ENCODE peak calls at places on chromosomes 1 and 21, in eight cellular contexts. One of them, this sample, is unnamed.

GRCh38 chr1:57131701-57132394 is 166.0 kb upstream of the C8B start:
- DNase-seq in NB4: no peak
- DNase-seq in A549: no peak
- DNase-seq in WERI-Rb-1: no peak
- DNase-seq in OCI-LY7: no peak
- DNase-seq in GM06990: no peak
- DNase-seq in fibroblast of lung: peak; percentile 80
- DNase-seq in cardiac fibroblast: peak; percentile 64
- DNase-seq in this sample: no peak

GRCh38 chr1:151935154-151935553 is 25.8 kb upstream of the THEM4 start:
- DNase-seq in OCI-LY7: no peak
- DNase-seq in cardiac fibroblast: peak; percentile 46
- DNase-seq in fibroblast of lung: peak; percentile 59
- DNase-seq in WERI-Rb-1: no peak
- DNase-seq in NB4: no peak
- DNase-seq in A549: no peak
- DNase-seq in GM06990: no peak
- DNase-seq in this sample: no peak

GRCh38 chr1:240169188-240169587 is 77.5 kb downstream of the FMN2 start:
- DNase-seq in A549: peak; percentile 28
- DNase-seq in NB4: peak; percentile 18
- DNase-seq in fibroblast of lung: peak; percentile 31
- DNase-seq in OCI-LY7: peak; percentile 8
- DNase-seq in GM06990: no peak
- DNase-seq in WERI-Rb-1: no peak
- DNase-seq in cardiac fibroblast: no peak
- DNase-seq in this sample: no peak

GRCh38 chr1:32885691-32886011 is 640 bp upstream of the HPCA start:
- DNase-seq in fibroblast of lung: no peak
- DNase-seq in cardiac fibroblast: no peak
- DNase-seq in GM06990: no peak
- DNase-seq in OCI-LY7: no peak
- DNase-seq in NB4: no peak
- DNase-seq in A549: no peak
- DNase-seq in WERI-Rb-1: peak; percentile 65
- DNase-seq in this sample: no peak

GRCh38 chr1:152167835-152168534 is 9.0 kb upstream of the RPTN start:
- DNase-seq in cardiac fibroblast: peak; percentile 69
- DNase-seq in GM06990: no peak
- DNase-seq in OCI-LY7: no peak
- DNase-seq in A549: no peak
- DNase-seq in fibroblast of lung: peak; percentile 97
- DNase-seq in WERI-Rb-1: no peak
- DNase-seq in NB4: peak; percentile 65
- DNase-seq in this sample: no peak

GRCh38 chr1:93324486-93325464 is 20.9 kb upstream of the DR1 start:
- DNase-seq in OCI-LY7: no peak
- DNase-seq in cardiac fibroblast: peak; percentile 57
- DNase-seq in A549: peak; percentile 50
- DNase-seq in fibroblast of lung: peak; percentile 89
- DNase-seq in NB4: no peak
- DNase-seq in GM06990: no peak
- DNase-seq in WERI-Rb-1: no peak
- DNase-seq in this sample: no peak

GRCh38 chr1:55869050-55869449 is 653.9 kb upstream of the USP24 start:
- DNase-seq in A549: no peak
- DNase-seq in GM06990: no peak
- DNase-seq in WERI-Rb-1: no peak
- DNase-seq in cardiac fibroblast: peak; percentile 48
- DNase-seq in OCI-LY7: no peak
- DNase-seq in NB4: no peak
- DNase-seq in fibroblast of lung: peak; percentile 32
- DNase-seq in this sample: no peak

GRCh38 chr1:108610073-108610472 is 50.2 kb downstream of the EEIG2 start:
- DNase-seq in NB4: no peak
- DNase-seq in GM06990: no peak
- DNase-seq in A549: no peak
- DNase-seq in OCI-LY7: no peak
- DNase-seq in fibroblast of lung: peak; percentile 16
- DNase-seq in WERI-Rb-1: no peak
- DNase-seq in cardiac fibroblast: peak; percentile 44
- DNase-seq in this sample: no peak

GRCh38 chr1:155127672-155128468 is at the start of gene EFNA1:
- DNase-seq in fibroblast of lung: peak; percentile 25
- DNase-seq in OCI-LY7: no peak
- DNase-seq in GM06990: no peak
- DNase-seq in NB4: peak; percentile 47
- DNase-seq in WERI-Rb-1: peak; percentile 77
- DNase-seq in A549: no peak
- DNase-seq in cardiac fibroblast: peak; percentile 48
- DNase-seq in this sample: no peak

GRCh38 chr1:108852541-108852940 is 4.4 kb downstream of the AKNAD1 start:
- DNase-seq in WERI-Rb-1: no peak
- DNase-seq in cardiac fibroblast: no peak
- DNase-seq in A549: no peak
- DNase-seq in NB4: peak; percentile 58
- DNase-seq in OCI-LY7: no peak
- DNase-seq in GM06990: no peak
- DNase-seq in fibroblast of lung: no peak
- DNase-seq in this sample: no peak

GRCh38 chr21:42988234-42988965 is 14.0 kb downstream of the PKNOX1 start:
- DNase-seq in cardiac fibroblast: peak; percentile 38
- DNase-seq in OCI-LY7: no peak
- DNase-seq in NB4: no peak
- DNase-seq in fibroblast of lung: peak; percentile 52
- DNase-seq in GM06990: no peak
- DNase-seq in WERI-Rb-1: no peak
- DNase-seq in A549: no peak
- DNase-seq in this sample: no peak

GRCh38 chr1:59477286-59477685 is 180.4 kb downstream of the FGGY start:
- DNase-seq in A549: no peak
- DNase-seq in GM06990: no peak
- DNase-seq in NB4: peak; percentile 90
- DNase-seq in cardiac fibroblast: no peak
- DNase-seq in OCI-LY7: no peak
- DNase-seq in fibroblast of lung: peak; percentile 91
- DNase-seq in WERI-Rb-1: no peak
- DNase-seq in this sample: no peak

GRCh38 chr1:41423511-41424191 is 60.8 kb downstream of the EDN2 start:
- DNase-seq in cardiac fibroblast: no peak
- DNase-seq in OCI-LY7: no peak
- DNase-seq in WERI-Rb-1: no peak
- DNase-seq in fibroblast of lung: no peak
- DNase-seq in NB4: peak; percentile 21
- DNase-seq in A549: no peak
- DNase-seq in GM06990: no peak
- DNase-seq in this sample: no peak
- TF ChIP-seq CTCF in cardiac fibroblast: peak; percentile 17
- TF ChIP-seq CTCF in OCI-LY7: peak; percentile 43
- TF ChIP-seq CTCF in WERI-Rb-1: peak; percentile 45
- TF ChIP-seq CTCF in fibroblast of lung: no peak
- TF ChIP-seq CTCF in NB4: peak; percentile 39
- TF ChIP-seq CTCF in A549: no peak
- TF ChIP-seq CTCF in GM06990: peak; percentile 33
- TF ChIP-seq CTCF in this sample: no peak

DNA sequence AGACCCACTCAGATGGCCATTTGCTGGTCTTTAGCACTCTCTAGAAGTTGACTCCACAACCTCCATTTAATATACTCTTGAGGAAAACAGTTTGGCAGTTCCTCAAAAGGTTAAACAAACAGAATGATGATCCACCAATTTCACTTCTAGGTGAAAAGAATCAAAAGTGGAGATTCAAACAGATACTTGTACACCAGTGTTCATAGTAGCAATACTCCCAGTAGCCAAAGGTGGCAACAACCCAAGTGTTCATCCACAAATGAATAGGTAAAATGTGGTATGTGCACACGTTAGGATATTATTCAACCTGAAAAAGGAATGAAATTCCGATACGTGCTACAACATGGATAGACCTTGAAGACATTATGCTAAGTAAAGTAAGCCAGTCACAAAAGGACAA is 6.3 kb downstream of the PRCC start:
- DNase-seq in GM06990: no peak
- DNase-seq in WERI-Rb-1: no peak
- DNase-seq in fibroblast of lung: no peak
- DNase-seq in A549: no peak
- DNase-seq in NB4: no peak
- DNase-seq in OCI-LY7: no peak
- DNase-seq in cardiac fibroblast: no peak
- DNase-seq in this sample: no peak
- TF ChIP-seq CTCF in GM06990: no peak
- TF ChIP-seq CTCF in WERI-Rb-1: no peak
- TF ChIP-seq CTCF in fibroblast of lung: no peak
- TF ChIP-seq CTCF in A549: no peak
- TF ChIP-seq CTCF in NB4: no peak
- TF ChIP-seq CTCF in OCI-LY7: peak; percentile 24
- TF ChIP-seq CTCF in cardiac fibroblast: peak; percentile 10
- TF ChIP-seq CTCF in this sample: no peak

GRCh38 chr1:16999863-17000262 is 11.9 kb downstream of the ATP13A2 start:
- DNase-seq in NB4: no peak
- DNase-seq in fibroblast of lung: no peak
- DNase-seq in A549: no peak
- DNase-seq in GM06990: no peak
- DNase-seq in OCI-LY7: no peak
- DNase-seq in cardiac fibroblast: no peak
- DNase-seq in WERI-Rb-1: no peak
- DNase-seq in this sample: no peak
- TF ChIP-seq CTCF in NB4: peak; percentile 4
- TF ChIP-seq CTCF in fibroblast of lung: no peak
- TF ChIP-seq CTCF in A549: no peak
- TF ChIP-seq CTCF in GM06990: peak; percentile 14
- TF ChIP-seq CTCF in OCI-LY7: peak; percentile 30
- TF ChIP-seq CTCF in cardiac fibroblast: no peak
- TF ChIP-seq CTCF in WERI-Rb-1: peak; percentile 41
- TF ChIP-seq CTCF in this sample: no peak

DNA sequence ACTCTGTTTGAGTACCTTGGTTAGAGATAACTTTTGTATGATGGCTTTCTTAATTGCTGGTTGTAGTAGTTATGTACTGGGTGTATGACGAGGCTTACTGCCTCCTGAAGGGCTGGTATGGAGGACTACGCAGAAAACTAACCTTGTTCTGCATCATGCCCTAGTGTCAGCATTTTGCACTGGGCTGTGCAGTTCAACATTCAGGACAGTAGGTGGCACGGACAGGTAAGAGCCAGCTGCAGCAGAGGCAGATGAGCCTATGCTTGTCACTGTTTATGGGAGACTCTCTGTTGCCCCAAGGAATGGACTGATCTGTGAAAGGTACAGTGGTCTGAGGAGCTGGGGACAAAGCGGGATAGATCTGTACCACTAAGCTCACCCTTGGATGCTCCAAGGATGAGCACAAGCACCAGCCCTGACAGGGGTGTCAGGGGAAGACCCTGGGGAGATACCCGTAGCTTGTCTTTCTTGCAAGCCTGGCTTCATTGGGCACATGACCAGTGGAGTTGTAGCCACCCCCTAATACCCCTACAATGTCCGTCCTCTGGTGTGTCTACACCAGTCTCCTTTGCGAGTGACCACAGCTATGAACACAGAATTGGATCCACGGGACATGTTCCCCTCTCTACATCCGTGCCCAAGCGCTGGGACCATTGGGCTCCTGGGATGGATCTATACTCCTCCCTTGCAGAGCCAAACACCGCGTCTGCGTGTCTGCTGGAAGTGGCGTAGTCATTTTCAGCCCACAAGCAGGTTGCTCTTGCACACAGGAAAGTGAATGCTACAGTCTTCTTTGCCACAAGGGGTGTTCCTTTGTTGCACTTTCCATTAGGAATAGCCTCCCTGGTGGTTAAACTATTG is 51.1 kb upstream of the CFHR3 start:
- DNase-seq in OCI-LY7: peak; percentile 58
- DNase-seq in WERI-Rb-1: peak; percentile 95
- DNase-seq in fibroblast of lung: no peak
- DNase-seq in GM06990: no peak
- DNase-seq in cardiac fibroblast: peak; percentile 53
- DNase-seq in NB4: peak; percentile 47
- DNase-seq in A549: peak; percentile 12
- DNase-seq in this sample: peak; percentile 23
- TF ChIP-seq CTCF in OCI-LY7: peak; percentile 75
- TF ChIP-seq CTCF in WERI-Rb-1: peak; percentile 99
- TF ChIP-seq CTCF in fibroblast of lung: peak; percentile 43
- TF ChIP-seq CTCF in GM06990: peak; percentile 48
- TF ChIP-seq CTCF in cardiac fibroblast: peak; percentile 70
- TF ChIP-seq CTCF in NB4: peak; percentile 58
- TF ChIP-seq CTCF in A549: peak; percentile 28
- TF ChIP-seq CTCF in this sample: peak; percentile 72

GRCh38 chr1:26259005-26259404 is 20.9 kb upstream of the SH3BGRL3 start:
- DNase-seq in WERI-Rb-1: no peak
- DNase-seq in OCI-LY7: no peak
- DNase-seq in fibroblast of lung: no peak
- DNase-seq in GM06990: no peak
- DNase-seq in NB4: peak; percentile 7
- DNase-seq in cardiac fibroblast: no peak
- DNase-seq in A549: no peak
- DNase-seq in this sample: no peak
- TF ChIP-seq CTCF in WERI-Rb-1: no peak
- TF ChIP-seq CTCF in OCI-LY7: no peak
- TF ChIP-seq CTCF in fibroblast of lung: no peak
- TF ChIP-seq CTCF in GM06990: no peak
- TF ChIP-seq CTCF in NB4: no peak
- TF ChIP-seq CTCF in cardiac fibroblast: no peak
- TF ChIP-seq CTCF in A549: no peak
- TF ChIP-seq CTCF in this sample: no peak

GRCh38 chr1:35505911-35506798 is 51.0 kb downstream of the KIAA0319L start:
- DNase-seq in NB4: peak; percentile 94
- DNase-seq in OCI-LY7: peak; percentile 63
- DNase-seq in WERI-Rb-1: no peak
- DNase-seq in cardiac fibroblast: peak; percentile 89
- DNase-seq in A549: no peak
- DNase-seq in fibroblast of lung: peak; percentile 84
- DNase-seq in GM06990: peak; percentile 67
- DNase-seq in this sample: peak; percentile 93
- TF ChIP-seq CTCF in NB4: no peak
- TF ChIP-seq CTCF in OCI-LY7: no peak
- TF ChIP-seq CTCF in WERI-Rb-1: no peak
- TF ChIP-seq CTCF in cardiac fibroblast: no peak
- TF ChIP-seq CTCF in A549: no peak
- TF ChIP-seq CTCF in fibroblast of lung: no peak
- TF ChIP-seq CTCF in GM06990: no peak
- TF ChIP-seq CTCF in this sample: no peak

GRCh38 chr1:3304692-3305091 is 149.8 kb upstream of the ARHGEF16 start:
- DNase-seq in WERI-Rb-1: no peak
- DNase-seq in NB4: no peak
- DNase-seq in fibroblast of lung: no peak
- DNase-seq in A549: no peak
- DNase-seq in GM06990: no peak
- DNase-seq in cardiac fibroblast: no peak
- DNase-seq in OCI-LY7: no peak
- DNase-seq in this sample: no peak
- TF ChIP-seq CTCF in WERI-Rb-1: no peak
- TF ChIP-seq CTCF in NB4: no peak
- TF ChIP-seq CTCF in fibroblast of lung: no peak
- TF ChIP-seq CTCF in A549: no peak
- TF ChIP-seq CTCF in GM06990: no peak
- TF ChIP-seq CTCF in cardiac fibroblast: no peak
- TF ChIP-seq CTCF in OCI-LY7: no peak
- TF ChIP-seq CTCF in this sample: no peak

GRCh38 chr1:29197590-29197924 is 15.9 kb upstream of the SRSF4 start:
- DNase-seq in OCI-LY7: peak; percentile 67
- DNase-seq in cardiac fibroblast: peak; percentile 58
- DNase-seq in A549: peak; percentile 21
- DNase-seq in GM06990: no peak
- DNase-seq in WERI-Rb-1: peak; percentile 51
- DNase-seq in NB4: peak; percentile 60
- DNase-seq in fibroblast of lung: peak; percentile 44
- DNase-seq in this sample: no peak
- TF ChIP-seq CTCF in OCI-LY7: peak; percentile 76
- TF ChIP-seq CTCF in cardiac fibroblast: peak; percentile 41
- TF ChIP-seq CTCF in A549: peak; percentile 35
- TF ChIP-seq CTCF in GM06990: peak; percentile 49
- TF ChIP-seq CTCF in WERI-Rb-1: peak; percentile 76
- TF ChIP-seq CTCF in NB4: peak; percentile 55
- TF ChIP-seq CTCF in fibroblast of lung: peak; percentile 35
- TF ChIP-seq CTCF in this sample: peak; percentile 55

This sample was measured in AG09319.